ENCODE peak calls at places on chromosomes 11 and 22, in nine cellular contexts. P, T, B, D, R, K, F, S and E are unnamed samples.

GRCh38 chr11:19519912-19520641 is 192.6 kb upstream of the NAV2 start:
- DNase-seq in T (peak; percentile 42), S (no peak), P (peak; percentile 55), K (no peak), B (no peak), F (no peak), D (peak; percentile 24), R (no peak), E (peak; percentile 41)

GRCh38 chr11:69721745-69722144 is 17.9 kb upstream of the FGF19 start:
- DNase-seq in S (no peak), K (no peak), F (no peak), D (no peak), B (no peak), T (no peak), R (no peak), P (no peak), E (no peak)

GRCh38 chr11:60982184-60982583 is 10.7 kb downstream of the CD6 start:
- DNase-seq in T (no peak), S (no peak), K (no peak), R (no peak), F (no peak), D (no peak), P (no peak), B (no peak), E (no peak)

GRCh38 chr11:87194985-87195820 is 157.5 kb downstream of the TMEM135 start:
- DNase-seq in R (no peak), B (no peak), F (no peak), K (no peak), D (no peak), T (no peak), S (no peak), P (no peak), E (no peak)

GRCh38 chr22:48658871-48659270 is 1168.8 kb downstream of the BRD1 start:
- DNase-seq in D (no peak), R (no peak), K (no peak), T (no peak), B (no peak), F (no peak), S (no peak), P (no peak), E (no peak)

GRCh38 chr11:83612891-83613766 is 327.0 kb upstream of the CCDC90B start:
- DNase-seq in F (no peak), T (no peak), K (peak; percentile 66), B (no peak), S (no peak), D (no peak), R (no peak), P (no peak), E (no peak)

GRCh38 chr11:3195251-3196160 is 23.1 kb downstream of the MRGPRG start:
- DNase-seq in R (no peak), F (no peak), T (no peak), P (peak; percentile 68), D (no peak), K (no peak), B (no peak), S (no peak), E (no peak)

GRCh38 chr11:123550620-123550917 is 103.9 kb downstream of the SCN3B start:
- DNase-seq in T (no peak), B (no peak), K (no peak), R (no peak), D (no peak), P (no peak), F (no peak), S (no peak), E (no peak)

GRCh38 chr11:6006846-6007245 is at the start of gene OR56A4:
- DNase-seq in F (no peak), B (no peak), D (no peak), T (no peak), K (no peak), S (no peak), P (no peak), R (no peak), E (no peak)

GRCh38 chr11:6988506-6988905 is 31.6 kb downstream of the ZNF214 start:
- DNase-seq in P (no peak), R (no peak), D (no peak), B (no peak), K (no peak), S (peak; percentile 68), T (no peak), F (no peak), E (no peak)

GRCh38 chr11:124884869-124885479 is 12.7 kb downstream of the ROBO4 start:
- DNase-seq in D (no peak), R (no peak), P (peak; percentile 52), F (no peak), S (no peak), B (no peak), T (no peak), K (no peak), E (no peak)

GRCh38 chr11:76167590-76167989 is 38.7 kb downstream of the WNT11 start:
- DNase-seq in K (no peak), T (no peak), B (peak; percentile 20), D (no peak), S (no peak), F (no peak), R (no peak), P (no peak), E (no peak)

GRCh38 chr11:34667810-34668582 is 47.1 kb downstream of the EHF start:
- DNase-seq in R (no peak), B (no peak), T (no peak), F (no peak), K (no peak), D (no peak), P (no peak), S (no peak), E (no peak)

GRCh38 chr11:69495441-69496201 is 14.2 kb downstream of the LINC01488 start:
- DNase-seq in K (no peak), F (no peak), T (peak; percentile 2), S (no peak), R (no peak), D (no peak), P (no peak), B (no peak), E (peak; percentile 22)

GRCh38 chr22:24410110-24410856 is 17.1 kb upstream of the ADORA2A start:
- DNase-seq in K (no peak), D (no peak), R (no peak), P (no peak), F (no peak), T (no peak), B (peak; percentile 17), S (peak; percentile 64), E (no peak)

GRCh38 chr11:110527146-110527545 is 97.4 kb downstream of the FDX1 start:
- DNase-seq in S (peak; percentile 48), P (no peak), F (no peak), D (no peak), T (no peak), R (no peak), B (peak; percentile 26), K (no peak), E (no peak)

GRCh38 chr11:130624946-130625345 is 176.5 kb downstream of the ADAMTS15 start:
- DNase-seq in K (no peak), R (no peak), T (no peak), D (no peak), F (no peak), P (peak; percentile 14), B (no peak), S (no peak), E (no peak)

GRCh38 chr11:83087035-83087434 is 15.3 kb upstream of the RAB30 start:
- DNase-seq in T (no peak), R (no peak), S (peak; percentile 21), F (no peak), K (no peak), D (no peak), P (no peak), B (no peak), E (no peak)

GRCh38 chr11:76745561-76746207 is 37.5 kb upstream of the TSKU start:
- DNase-seq in R (no peak), K (no peak), B (no peak), T (no peak), D (no peak), P (no peak), F (no peak), S (no peak), E (no peak)

GRCh38 chr11:41189711-41190477 is 269.6 kb downstream of the LRRC4C start:
- DNase-seq in R (no peak), F (no peak), K (no peak), T (no peak), S (no peak), P (no peak), B (no peak), D (peak; percentile 4), E (no peak)

GRCh38 chr22:26558246-26558895 is 31.6 kb downstream of the TPST2 start:
- DNase-seq in F (peak; percentile 62), B (peak; percentile 45), D (no peak), T (no peak), S (peak; percentile 45), R (no peak), P (no peak), K (no peak), E (no peak)

GRCh38 chr11:47881145-47881544 is 33.0 kb upstream of the NUP160 start:
- DNase-seq in B (no peak), S (no peak), D (no peak), R (no peak), K (no peak), T (no peak), P (no peak), F (no peak), E (peak; percentile 45)

GRCh38 chr11:110712643-110713468 is 619 bp upstream of the ARHGAP20 start:
- DNase-seq in R (no peak), P (peak; percentile 75), B (peak; percentile 62), T (peak; percentile 11), S (peak; percentile 76), D (peak; percentile 57), F (no peak), K (no peak), E (peak; percentile 13)

GRCh38 chr11:13008625-13009475 is at the start of gene RASSF10:
- DNase-seq in P (no peak), S (peak; percentile 14), B (no peak), F (peak; percentile 44), R (no peak), K (peak; percentile 29), T (peak; percentile 78), D (no peak), E (peak; percentile 63)

GRCh38 chr22:41830174-41830573 is 2.7 kb upstream of the SREBF2 start:
- DNase-seq in D (no peak), R (no peak), K (no peak), T (no peak), P (no peak), B (no peak), F (no peak), S (no peak), E (no peak)

GRCh38 chr11:84105148-84105547 is 819.0 kb upstream of the CCDC90B start:
- DNase-seq in S (no peak), R (no peak), D (no peak), T (no peak), P (no peak), K (no peak), F (no peak), B (no peak), E (no peak)

GRCh38 chr11:120186408-120186798 is 24.4 kb upstream of the OAF start:
- DNase-seq in R (no peak), F (no peak), D (no peak), T (no peak), K (no peak), B (no peak), P (no peak), S (no peak), E (no peak)